ENCODE peak calls at places on chromosome 20, in seven cellular contexts. G, T, S, D, I, A and F are unnamed samples.

GRCh38 chr20:63565699-63566335 is 8.2 kb downstream of the HELZ2 start:
- DNase-seq in A (no peak), G (no peak), I (no peak), D (no peak), T (no peak), S (no peak), F (no peak)

GRCh38 chr20:1802385-1803215 is 92.6 kb upstream of the SIRPA start:
- DNase-seq in I (peak), G (no peak), S (no peak), D (peak), A (peak), T (no peak), F (peak)

GRCh38 chr20:41172296-41173140 is 35.2 kb downstream of the PLCG1 start:
- DNase-seq in T (no peak), S (no peak), I (peak), A (no peak), D (no peak), G (no peak), F (peak)

GRCh38 chr20:54585222-54585621 is 109.8 kb downstream of the DOK5 start:
- DNase-seq in G (no peak), D (no peak), I (no peak), T (no peak), S (no peak), A (no peak), F (no peak)

GRCh38 chr20:6838181-6838826 is 70.8 kb downstream of the BMP2 start:
- DNase-seq in D (no peak), T (no peak), S (no peak), I (no peak), G (no peak), A (no peak), F (no peak)

GRCh38 chr20:62025832-62026563 is 39.7 kb downstream of the TAF4 start:
- DNase-seq in S (peak), G (no peak), T (peak), A (peak), I (peak), D (no peak), F (no peak)

GRCh38 chr20:61874421-61875068 is 191.1 kb downstream of the TAF4 start:
- DNase-seq in T (no peak), G (peak), D (no peak), A (no peak), I (no peak), S (no peak), F (no peak)

GRCh38 chr20:23258747-23259121 is 91.9 kb upstream of the NXT1 start:
- DNase-seq in G (no peak), S (no peak), D (no peak), A (no peak), I (no peak), T (no peak), F (no peak)

GRCh38 chr20:44990425-44990824 is 24.1 kb downstream of the STK4 start:
- DNase-seq in D (no peak), I (no peak), A (no peak), T (no peak), G (no peak), S (no peak), F (no peak)

GRCh38 chr20:3430376-3431069 is 23.1 kb upstream of the DNAAF9 start:
- DNase-seq in A (no peak), T (no peak), S (no peak), I (peak), G (no peak), D (no peak), F (no peak)

GRCh38 chr20:25207149-25207959 is 11.8 kb downstream of the ENTPD6 start:
- DNase-seq in S (no peak), A (no peak), I (no peak), G (no peak), T (no peak), D (no peak), F (no peak)

GRCh38 chr20:53741726-53742028 is 148.0 kb upstream of the ZNF217 start:
- DNase-seq in I (no peak), D (no peak), S (no peak), T (no peak), A (no peak), G (no peak), F (no peak)

GRCh38 chr20:35729283-35729807 is 12.7 kb downstream of the RBM39 start:
- DNase-seq in D (no peak), T (no peak), A (no peak), S (no peak), G (no peak), I (no peak), F (no peak)

GRCh38 chr20:11890331-11891080 is 27.2 kb upstream of the BTBD3 start:
- DNase-seq in A (no peak), G (peak), T (peak), I (peak), S (no peak), D (peak), F (peak)

GRCh38 chr20:32386091-32386490 is 28.0 kb downstream of the ASXL1 start:
- DNase-seq in D (no peak), A (no peak), I (no peak), G (no peak), T (no peak), S (no peak), F (no peak)

GRCh38 chr20:24627291-24627690 is 157.9 kb downstream of the SYNDIG1 start:
- DNase-seq in I (no peak), S (no peak), A (no peak), T (no peak), G (no peak), D (no peak), F (no peak)

GRCh38 chr20:38970302-38970701 is 8.2 kb downstream of the DHX35 start:
- DNase-seq in G (no peak), A (no peak), D (no peak), I (no peak), S (no peak), T (peak), F (no peak)

GRCh38 chr20:62536731-62537401 is 61.1 kb upstream of the GATA5 start:
- DNase-seq in S (no peak), I (no peak), T (no peak), D (no peak), G (no peak), A (no peak), F (no peak)

GRCh38 chr20:25285091-25285647 is 37.3 kb downstream of the PYGB start:
- DNase-seq in G (no peak), A (no peak), I (no peak), T (no peak), D (peak), S (no peak), F (peak)

GRCh38 chr20:46200582-46201570 is 82.8 kb downstream of the CD40 start:
- DNase-seq in T (no peak), S (no peak), A (no peak), G (no peak), D (no peak), I (no peak), F (no peak)

GRCh38 chr20:62635852-62636251 is 6.5 kb upstream of the SLCO4A1 start:
- DNase-seq in T (no peak), A (no peak), D (no peak), I (no peak), G (no peak), S (no peak), F (no peak)

GRCh38 chr20:52410182-52410647 is 218.6 kb upstream of the ZFP64 start:
- DNase-seq in T (no peak), I (no peak), S (peak), D (peak), A (peak), G (no peak), F (no peak)

GRCh38 chr20:35312348-35312747 is 20.1 kb upstream of the FAM83C start:
- DNase-seq in D (no peak), I (no peak), S (no peak), G (peak), T (peak), A (no peak), F (no peak)

GRCh38 chr20:53736122-53736756 is 142.6 kb upstream of the ZNF217 start:
- DNase-seq in T (no peak), A (no peak), I (no peak), D (no peak), S (no peak), G (no peak), F (no peak)

GRCh38 chr20:12067686-12068085 is 150.0 kb downstream of the BTBD3 start:
- DNase-seq in T (no peak), G (no peak), S (no peak), I (no peak), A (no peak), D (no peak), F (no peak)

GRCh38 chr20:11432407-11432806 is 485.3 kb upstream of the BTBD3 start:
- DNase-seq in I (no peak), G (no peak), A (no peak), T (peak), S (no peak), D (no peak), F (no peak)

GRCh38 chr20:32903666-32904175 is 45.0 kb downstream of the EFCAB8 start:
- DNase-seq in D (no peak), S (no peak), I (no peak), T (no peak), A (no peak), G (no peak), F (no peak)

GRCh38 chr20:10596726-10597125 is 77.1 kb downstream of the JAG1 start:
- DNase-seq in D (no peak), A (no peak), G (no peak), I (no peak), T (peak), S (no peak), F (no peak)

GRCh38 chr20:32976746-32977145 is 27.5 kb downstream of the SUN5 start:
- DNase-seq in T (no peak), S (no peak), I (no peak), A (no peak), G (no peak), D (no peak), F (no peak)

GRCh38 chr20:42494290-42494689 is 695.4 kb downstream of the PTPRT start:
- DNase-seq in T (no peak), S (no peak), G (no peak), D (no peak), A (no peak), I (no peak), F (no peak)

GRCh38 chr20:12113468-12114371 is 196.0 kb downstream of the BTBD3 start:
- DNase-seq in T (no peak), I (no peak), A (no peak), S (no peak), G (no peak), D (no peak), F (no peak)

GRCh38 chr20:62980970-62981369 is 25.8 kb downstream of the BHLHE23 start:
- DNase-seq in G (no peak), T (no peak), I (no peak), D (no peak), S (peak), A (peak), F (no peak)

GRCh38 chr20:10652660-10653191 is 21.1 kb downstream of the JAG1 start:
- DNase-seq in G (no peak), A (no peak), T (no peak), D (no peak), I (no peak), S (no peak), F (no peak)

GRCh38 chr20:3612795-3613560 is 50.2 kb downstream of the GFRA4 start:
- DNase-seq in A (no peak), D (no peak), S (no peak), T (no peak), I (no peak), G (no peak), F (no peak)

GRCh38 chr20:16747291-16747811 is 807 bp upstream of the OTOR start:
- DNase-seq in D (no peak), S (no peak), G (no peak), I (no peak), T (no peak), A (no peak), F (no peak)
- TF ChIP-seq CTCF in D (peak), S (no peak), G (peak), I (no peak), T (no peak), A (no peak), F (no peak)

GRCh38 chr20:50594231-50594590 is 84.0 kb downstream of the PTPN1 start:
- DNase-seq in I (no peak), G (no peak), D (no peak), T (no peak), S (no peak), A (no peak), F (no peak)

GRCh38 chr20:50595988-50596693 is 86.0 kb downstream of the PTPN1 start:
- DNase-seq in S (no peak), T (no peak), A (no peak), G (no peak), I (peak), D (no peak), F (no peak)

GRCh38 chr20:50595433-50595895 is 85.3 kb downstream of the PTPN1 start:
- DNase-seq in G (no peak), I (no peak), T (no peak), A (no peak), D (no peak), S (no peak), F (no peak)

GRCh38 chr20:50593005-50593335 is 82.8 kb downstream of the PTPN1 start:
- DNase-seq in G (no peak), S (no peak), I (no peak), T (no peak), D (no peak), A (no peak), F (no peak)

GRCh38 chr20:50594591-50595432 is 84.6 kb downstream of the PTPN1 start:
- DNase-seq in G (no peak), I (no peak), D (no peak), S (no peak), T (no peak), A (no peak), F (no peak)
- TF ChIP-seq CTCF in G (no peak), I (no peak), D (no peak), S (no peak), T (no peak), A (no peak), F (no peak)

DNA sequence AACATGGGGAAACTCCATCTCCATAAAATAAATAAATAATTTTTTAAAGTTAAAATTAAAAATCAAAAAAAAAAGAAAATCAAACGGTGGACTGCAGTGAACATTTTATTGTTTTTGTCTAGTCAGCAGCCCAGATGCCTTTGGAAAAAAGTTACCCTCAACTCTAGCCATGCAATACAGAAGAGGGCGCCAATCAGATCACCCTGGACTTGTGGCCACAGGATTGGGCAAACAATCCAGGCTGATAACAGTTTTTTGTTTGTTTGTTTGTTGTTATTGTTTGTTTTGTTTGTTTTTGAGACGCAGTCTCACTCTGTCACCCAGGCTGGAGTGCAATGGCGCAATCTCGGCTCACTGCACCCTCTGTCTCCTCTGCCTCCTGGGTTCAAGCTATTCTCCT is 30.5 kb upstream of the NELFCD start:
- DNase-seq in A (no peak), T (no peak), I (no peak), G (no peak), S (no peak), D (no peak), F (no peak)
- TF ChIP-seq CTCF in A (no peak), T (no peak), I (no peak), G (no peak), S (no peak), D (no peak), F (no peak)

DNA sequence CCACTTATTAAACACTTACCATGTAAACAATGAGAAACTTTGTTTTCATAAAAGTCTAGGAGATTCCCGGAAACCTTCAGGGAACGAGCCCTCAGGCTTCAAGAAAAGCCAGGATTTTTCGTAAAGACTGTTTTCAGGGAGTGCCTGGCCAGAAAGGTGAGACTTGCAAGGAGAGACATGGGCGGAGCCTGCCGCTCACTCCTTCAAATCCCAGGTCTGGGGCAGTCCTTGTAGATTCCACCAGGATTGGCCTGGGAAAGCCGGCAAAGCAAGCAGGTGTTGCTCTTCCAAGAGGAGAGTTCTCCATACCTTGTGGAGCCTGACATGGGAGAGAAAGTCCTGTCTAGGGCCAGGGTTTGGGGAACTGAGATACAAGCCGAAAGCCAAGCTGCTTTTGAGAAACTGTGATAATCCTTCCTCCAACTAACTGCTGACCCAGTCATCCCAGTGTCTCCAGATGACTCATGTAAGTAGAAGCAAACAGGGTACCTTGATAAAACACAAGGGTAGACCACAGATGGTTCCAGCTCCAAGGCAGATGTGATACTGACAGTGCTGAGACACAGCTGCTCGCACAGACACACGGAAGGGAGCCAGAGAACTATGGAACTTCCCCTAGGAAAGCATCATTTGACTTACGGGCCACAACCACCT is 69.4 kb upstream of the NAA20 start:
- DNase-seq in G (no peak), T (no peak), S (no peak), D (no peak), A (no peak), I (no peak), F (no peak)
- TF ChIP-seq CTCF in G (no peak), T (no peak), S (no peak), D (no peak), A (no peak), I (no peak), F (no peak)

GRCh38 chr20:58235010-58235409 is 6.6 kb upstream of the ANKRD60 start:
- DNase-seq in S (no peak), D (no peak), G (no peak), T (no peak), I (no peak), A (no peak), F (no peak)

GRCh38 chr20:58238490-58238889 is 10.0 kb upstream of the ANKRD60 start:
- DNase-seq in D (no peak), I (no peak), S (no peak), T (no peak), G (no peak), A (no peak), F (no peak)

GRCh38 chr20:58236612-58237317 is 8.3 kb upstream of the ANKRD60 start:
- DNase-seq in T (no peak), I (peak), D (peak), A (peak), G (no peak), S (peak), F (peak)

GRCh38 chr20:58239216-58239615 is 10.8 kb upstream of the ANKRD60 start:
- DNase-seq in S (no peak), T (no peak), D (no peak), G (no peak), A (no peak), I (no peak), F (no peak)

GRCh38 chr20:58237318-58238182 is 9.1 kb upstream of the ANKRD60 start:
- DNase-seq in T (no peak), A (no peak), I (no peak), S (no peak), G (no peak), D (no peak), F (no peak)
- TF ChIP-seq CTCF in T (no peak), A (peak), I (peak), S (peak), G (no peak), D (peak), F (no peak)

GRCh38 chr20:13610205-13610604 is 28.5 kb downstream of the TASP1 start:
- DNase-seq in G (no peak), A (no peak), D (no peak), I (no peak), S (no peak), T (no peak), F (no peak)
- TF ChIP-seq CTCF in G (peak), A (peak), D (no peak), I (no peak), S (no peak), T (no peak), F (no peak)

GRCh38 chr20:48404598-48404997 is 423.2 kb downstream of the PREX1 start:
- DNase-seq in S (no peak), D (no peak), T (no peak), I (no peak), A (no peak), G (peak), F (no peak)
- TF ChIP-seq CTCF in S (no peak), D (no peak), T (no peak), I (peak), A (no peak), G (peak), F (no peak)

GRCh38 chr20:43988867-43989266 is 74.2 kb downstream of the TOX2 start:
- DNase-seq in G (no peak), A (no peak), D (no peak), I (no peak), T (no peak), S (no peak), F (no peak)
- TF ChIP-seq CTCF in G (no peak), A (no peak), D (no peak), I (no peak), T (peak), S (no peak), F (no peak)

DNA sequence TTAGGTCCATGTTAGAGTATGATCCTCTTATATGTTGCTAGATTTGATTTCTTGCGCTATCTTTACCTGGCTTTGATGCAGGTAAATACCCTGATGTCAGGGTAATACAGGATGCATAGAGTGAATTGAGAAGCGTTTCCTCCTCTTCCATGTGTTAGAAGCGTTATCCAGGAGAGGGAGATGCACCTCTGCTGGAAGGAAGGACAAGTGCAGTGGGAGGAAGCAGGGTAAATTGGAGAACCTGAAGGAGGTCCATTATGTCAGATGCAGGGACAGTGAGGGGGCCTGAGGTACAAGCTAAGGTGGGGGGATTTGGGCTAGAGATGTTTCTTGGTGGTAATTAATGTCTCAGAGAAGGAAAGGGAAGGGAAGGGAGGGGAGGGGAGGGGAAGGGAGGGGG is 7.7 kb downstream of the SHLD1 start:
- DNase-seq in D (no peak), T (no peak), A (no peak), G (no peak), S (no peak), I (no peak), F (no peak)
- TF ChIP-seq CTCF in D (no peak), T (no peak), A (no peak), G (no peak), S (no peak), I (no peak), F (no peak)

DNA sequence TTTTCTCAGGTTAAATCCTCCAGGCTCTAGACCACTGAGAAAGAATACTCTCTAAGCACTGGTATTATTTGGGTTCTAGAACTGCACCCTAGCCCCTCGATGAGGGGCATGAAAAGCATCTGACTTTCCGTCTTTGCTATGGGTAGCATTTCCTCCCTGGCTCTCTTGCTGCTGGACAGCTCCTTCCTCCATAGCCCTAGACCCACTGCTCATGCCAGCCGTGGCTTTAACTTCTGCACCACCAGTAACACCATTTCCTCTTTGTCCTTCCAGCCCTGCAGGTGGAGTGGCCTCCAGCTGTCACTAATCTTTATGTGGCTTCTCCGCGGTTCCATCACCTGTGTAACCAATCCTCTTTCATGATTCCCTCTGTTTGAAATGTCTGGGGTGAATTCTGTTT is 194.9 kb downstream of the SCP2D1 start:
- DNase-seq in S (no peak), G (no peak), D (no peak), I (no peak), T (no peak), A (no peak), F (no peak)
- TF ChIP-seq CTCF in S (no peak), G (no peak), D (no peak), I (no peak), T (no peak), A (no peak), F (no peak)